ENCODE peak calls at places on chromosome 11, in nine cellular contexts. One of them, this sample, is unnamed.

GRCh38 chr11:69518081-69518950 is 36.9 kb downstream of the LINC01488 start:
- DNase-seq in activated naive CD4-positive, alpha-beta T cell treated with anti-CD3 and anti-CD28 coated beads, Interleukin-2, amount 50 U/mL, for 16 hours: no peak
- DNase-seq in kidney tubule cell: no peak
- DNase-seq in non-pigmented ciliary epithelial cell: peak; percentile 71
- DNase-seq in GF-D8: no peak
- DNase-seq in ELF-1: no peak
- DNase-seq in SK-N-DZ: no peak
- DNase-seq in substantia nigra: no peak
- DNase-seq in HEK293T: no peak
- DNase-seq in this sample: no peak

GRCh38 chr11:61336171-61336935 is 3.3 kb downstream of the TKFC start:
- DNase-seq in non-pigmented ciliary epithelial cell: no peak
- DNase-seq in substantia nigra: peak; percentile 29
- DNase-seq in HEK293T: peak; percentile 87
- DNase-seq in activated naive CD4-positive, alpha-beta T cell treated with anti-CD3 and anti-CD28 coated beads, Interleukin-2, amount 50 U/mL, for 16 hours: peak; percentile 83
- DNase-seq in SK-N-DZ: peak; percentile 85
- DNase-seq in ELF-1: peak; percentile 96
- DNase-seq in kidney tubule cell: peak; percentile 84
- DNase-seq in GF-D8: peak; percentile 26
- DNase-seq in this sample: peak; percentile 52

GRCh38 chr11:2807801-2808241 is 77.8 kb downstream of the CDKN1C start:
- DNase-seq in substantia nigra: no peak
- DNase-seq in ELF-1: no peak
- DNase-seq in SK-N-DZ: no peak
- DNase-seq in activated naive CD4-positive, alpha-beta T cell treated with anti-CD3 and anti-CD28 coated beads, Interleukin-2, amount 50 U/mL, for 16 hours: peak; percentile 5
- DNase-seq in GF-D8: no peak
- DNase-seq in kidney tubule cell: no peak
- DNase-seq in non-pigmented ciliary epithelial cell: no peak
- DNase-seq in HEK293T: no peak
- DNase-seq in this sample: no peak

GRCh38 chr11:121464352-121464946 is 11.7 kb upstream of the SORL1-AS1 start:
- DNase-seq in SK-N-DZ: peak; percentile 45
- DNase-seq in HEK293T: no peak
- DNase-seq in non-pigmented ciliary epithelial cell: peak; percentile 79
- DNase-seq in ELF-1: peak; percentile 88
- DNase-seq in activated naive CD4-positive, alpha-beta T cell treated with anti-CD3 and anti-CD28 coated beads, Interleukin-2, amount 50 U/mL, for 16 hours: peak; percentile 82
- DNase-seq in GF-D8: no peak
- DNase-seq in kidney tubule cell: peak; percentile 87
- DNase-seq in substantia nigra: peak; percentile 32
- DNase-seq in this sample: peak; percentile 87

GRCh38 chr11:35112056-35112845 is 26.7 kb upstream of the CD44 start:
- DNase-seq in non-pigmented ciliary epithelial cell: no peak
- DNase-seq in ELF-1: no peak
- DNase-seq in substantia nigra: no peak
- DNase-seq in GF-D8: no peak
- DNase-seq in SK-N-DZ: no peak
- DNase-seq in HEK293T: no peak
- DNase-seq in kidney tubule cell: no peak
- DNase-seq in activated naive CD4-positive, alpha-beta T cell treated with anti-CD3 and anti-CD28 coated beads, Interleukin-2, amount 50 U/mL, for 16 hours: no peak
- DNase-seq in this sample: no peak

GRCh38 chr11:1091332-1092083 is 16.8 kb downstream of the MUC2 start:
- DNase-seq in substantia nigra: no peak
- DNase-seq in HEK293T: no peak
- DNase-seq in GF-D8: no peak
- DNase-seq in activated naive CD4-positive, alpha-beta T cell treated with anti-CD3 and anti-CD28 coated beads, Interleukin-2, amount 50 U/mL, for 16 hours: no peak
- DNase-seq in SK-N-DZ: no peak
- DNase-seq in kidney tubule cell: no peak
- DNase-seq in ELF-1: no peak
- DNase-seq in non-pigmented ciliary epithelial cell: no peak
- DNase-seq in this sample: no peak

GRCh38 chr11:118434553-118435232 is 1.6 kb upstream of the KMT2A start:
- DNase-seq in kidney tubule cell: peak; percentile 26
- DNase-seq in activated naive CD4-positive, alpha-beta T cell treated with anti-CD3 and anti-CD28 coated beads, Interleukin-2, amount 50 U/mL, for 16 hours: peak; percentile 44
- DNase-seq in SK-N-DZ: peak; percentile 58
- DNase-seq in substantia nigra: no peak
- DNase-seq in HEK293T: peak; percentile 26
- DNase-seq in non-pigmented ciliary epithelial cell: no peak
- DNase-seq in GF-D8: peak; percentile 87
- DNase-seq in ELF-1: peak; percentile 85
- DNase-seq in this sample: peak; percentile 13

GRCh38 chr11:6354651-6355485 is 34.6 kb upstream of the CAVIN3 start:
- DNase-seq in non-pigmented ciliary epithelial cell: no peak
- DNase-seq in GF-D8: no peak
- DNase-seq in activated naive CD4-positive, alpha-beta T cell treated with anti-CD3 and anti-CD28 coated beads, Interleukin-2, amount 50 U/mL, for 16 hours: no peak
- DNase-seq in ELF-1: no peak
- DNase-seq in kidney tubule cell: peak; percentile 27
- DNase-seq in HEK293T: no peak
- DNase-seq in substantia nigra: no peak
- DNase-seq in SK-N-DZ: no peak
- DNase-seq in this sample: no peak

GRCh38 chr11:110362916-110363574 is 66.6 kb upstream of the RDX start:
- DNase-seq in ELF-1: peak; percentile 94
- DNase-seq in non-pigmented ciliary epithelial cell: no peak
- DNase-seq in HEK293T: peak; percentile 24
- DNase-seq in substantia nigra: no peak
- DNase-seq in activated naive CD4-positive, alpha-beta T cell treated with anti-CD3 and anti-CD28 coated beads, Interleukin-2, amount 50 U/mL, for 16 hours: no peak
- DNase-seq in GF-D8: no peak
- DNase-seq in SK-N-DZ: no peak
- DNase-seq in kidney tubule cell: peak; percentile 53
- DNase-seq in this sample: no peak

GRCh38 chr11:99160447-99160846 is 139.7 kb downstream of the CNTN5 start:
- DNase-seq in activated naive CD4-positive, alpha-beta T cell treated with anti-CD3 and anti-CD28 coated beads, Interleukin-2, amount 50 U/mL, for 16 hours: no peak
- DNase-seq in GF-D8: no peak
- DNase-seq in ELF-1: no peak
- DNase-seq in kidney tubule cell: no peak
- DNase-seq in non-pigmented ciliary epithelial cell: no peak
- DNase-seq in SK-N-DZ: no peak
- DNase-seq in substantia nigra: no peak
- DNase-seq in HEK293T: no peak
- DNase-seq in this sample: no peak

GRCh38 chr11:65298655-65299179 is 15.9 kb upstream of the CDC42EP2 start:
- DNase-seq in non-pigmented ciliary epithelial cell: no peak
- DNase-seq in kidney tubule cell: no peak
- DNase-seq in HEK293T: no peak
- DNase-seq in SK-N-DZ: no peak
- DNase-seq in GF-D8: no peak
- DNase-seq in activated naive CD4-positive, alpha-beta T cell treated with anti-CD3 and anti-CD28 coated beads, Interleukin-2, amount 50 U/mL, for 16 hours: no peak
- DNase-seq in substantia nigra: no peak
- DNase-seq in ELF-1: no peak
- DNase-seq in this sample: no peak

GRCh38 chr11:35163707-35164496 is 24.9 kb downstream of the CD44 start:
- DNase-seq in HEK293T: no peak
- DNase-seq in non-pigmented ciliary epithelial cell: no peak
- DNase-seq in SK-N-DZ: no peak
- DNase-seq in activated naive CD4-positive, alpha-beta T cell treated with anti-CD3 and anti-CD28 coated beads, Interleukin-2, amount 50 U/mL, for 16 hours: peak; percentile 28
- DNase-seq in ELF-1: peak; percentile 41
- DNase-seq in substantia nigra: no peak
- DNase-seq in kidney tubule cell: peak; percentile 52
- DNase-seq in GF-D8: no peak
- DNase-seq in this sample: no peak

GRCh38 chr11:18352581-18352980 is 30.2 kb downstream of the GTF2H1 start:
- DNase-seq in HEK293T: no peak
- DNase-seq in SK-N-DZ: no peak
- DNase-seq in activated naive CD4-positive, alpha-beta T cell treated with anti-CD3 and anti-CD28 coated beads, Interleukin-2, amount 50 U/mL, for 16 hours: no peak
- DNase-seq in substantia nigra: no peak
- DNase-seq in kidney tubule cell: peak; percentile 32
- DNase-seq in non-pigmented ciliary epithelial cell: no peak
- DNase-seq in ELF-1: no peak
- DNase-seq in GF-D8: no peak
- DNase-seq in this sample: no peak

GRCh38 chr11:59899532-59899931 is 20.9 kb downstream of the OOSP3 start:
- DNase-seq in SK-N-DZ: no peak
- DNase-seq in ELF-1: peak; percentile 17
- DNase-seq in kidney tubule cell: peak; percentile 26
- DNase-seq in activated naive CD4-positive, alpha-beta T cell treated with anti-CD3 and anti-CD28 coated beads, Interleukin-2, amount 50 U/mL, for 16 hours: no peak
- DNase-seq in substantia nigra: no peak
- DNase-seq in HEK293T: no peak
- DNase-seq in GF-D8: no peak
- DNase-seq in non-pigmented ciliary epithelial cell: no peak
- DNase-seq in this sample: peak; percentile 76

GRCh38 chr11:63985812-63986155 is 454 bp upstream of the OTUB1 start:
- DNase-seq in GF-D8: no peak
- DNase-seq in activated naive CD4-positive, alpha-beta T cell treated with anti-CD3 and anti-CD28 coated beads, Interleukin-2, amount 50 U/mL, for 16 hours: peak; percentile 70
- DNase-seq in substantia nigra: no peak
- DNase-seq in HEK293T: no peak
- DNase-seq in kidney tubule cell: no peak
- DNase-seq in ELF-1: no peak
- DNase-seq in non-pigmented ciliary epithelial cell: no peak
- DNase-seq in SK-N-DZ: no peak
- DNase-seq in this sample: peak; percentile 45

GRCh38 chr11:121446752-121447156 is 5.4 kb upstream of the SORL1 start:
- DNase-seq in ELF-1: peak; percentile 70
- DNase-seq in kidney tubule cell: no peak
- DNase-seq in activated naive CD4-positive, alpha-beta T cell treated with anti-CD3 and anti-CD28 coated beads, Interleukin-2, amount 50 U/mL, for 16 hours: no peak
- DNase-seq in HEK293T: no peak
- DNase-seq in GF-D8: no peak
- DNase-seq in non-pigmented ciliary epithelial cell: no peak
- DNase-seq in SK-N-DZ: peak; percentile 75
- DNase-seq in substantia nigra: no peak
- DNase-seq in this sample: no peak

GRCh38 chr11:76794371-76795284 is 11.5 kb downstream of the TSKU start:
- DNase-seq in kidney tubule cell: no peak
- DNase-seq in activated naive CD4-positive, alpha-beta T cell treated with anti-CD3 and anti-CD28 coated beads, Interleukin-2, amount 50 U/mL, for 16 hours: no peak
- DNase-seq in substantia nigra: no peak
- DNase-seq in HEK293T: no peak
- DNase-seq in non-pigmented ciliary epithelial cell: no peak
- DNase-seq in SK-N-DZ: no peak
- DNase-seq in GF-D8: no peak
- DNase-seq in ELF-1: no peak
- DNase-seq in this sample: no peak

GRCh38 chr11:1639102-1639620 is 9.6 kb downstream of the KRTAP5-5 start:
- DNase-seq in HEK293T: no peak
- DNase-seq in substantia nigra: no peak
- DNase-seq in ELF-1: no peak
- DNase-seq in GF-D8: no peak
- DNase-seq in kidney tubule cell: no peak
- DNase-seq in non-pigmented ciliary epithelial cell: no peak
- DNase-seq in activated naive CD4-positive, alpha-beta T cell treated with anti-CD3 and anti-CD28 coated beads, Interleukin-2, amount 50 U/mL, for 16 hours: no peak
- DNase-seq in SK-N-DZ: peak; percentile 82
- DNase-seq in this sample: no peak

GRCh38 chr11:17532814-17533213 is 11.4 kb downstream of the USH1C start:
- DNase-seq in activated naive CD4-positive, alpha-beta T cell treated with anti-CD3 and anti-CD28 coated beads, Interleukin-2, amount 50 U/mL, for 16 hours: no peak
- DNase-seq in non-pigmented ciliary epithelial cell: no peak
- DNase-seq in substantia nigra: no peak
- DNase-seq in kidney tubule cell: no peak
- DNase-seq in GF-D8: no peak
- DNase-seq in HEK293T: no peak
- DNase-seq in ELF-1: no peak
- DNase-seq in SK-N-DZ: no peak
- DNase-seq in this sample: no peak

GRCh38 chr11:1073261-1073724 is 1.4 kb upstream of the MUC2 start:
- DNase-seq in substantia nigra: no peak
- DNase-seq in ELF-1: no peak
- DNase-seq in HEK293T: no peak
- DNase-seq in GF-D8: peak; percentile 20
- DNase-seq in non-pigmented ciliary epithelial cell: no peak
- DNase-seq in kidney tubule cell: peak; percentile 78
- DNase-seq in SK-N-DZ: no peak
- DNase-seq in activated naive CD4-positive, alpha-beta T cell treated with anti-CD3 and anti-CD28 coated beads, Interleukin-2, amount 50 U/mL, for 16 hours: no peak
- DNase-seq in this sample: peak; percentile 47

GRCh38 chr11:36945384-36945783 is 347.3 kb upstream of the RAG2 start:
- DNase-seq in GF-D8: no peak
- DNase-seq in kidney tubule cell: peak; percentile 22
- DNase-seq in HEK293T: no peak
- DNase-seq in non-pigmented ciliary epithelial cell: no peak
- DNase-seq in ELF-1: no peak
- DNase-seq in SK-N-DZ: peak; percentile 26
- DNase-seq in substantia nigra: no peak
- DNase-seq in activated naive CD4-positive, alpha-beta T cell treated with anti-CD3 and anti-CD28 coated beads, Interleukin-2, amount 50 U/mL, for 16 hours: no peak
- DNase-seq in this sample: peak; percentile 5

GRCh38 chr11:73140213-73141030 is 1.7 kb downstream of the FCHSD2 start:
- DNase-seq in GF-D8: no peak
- DNase-seq in non-pigmented ciliary epithelial cell: no peak
- DNase-seq in ELF-1: peak; percentile 59
- DNase-seq in substantia nigra: no peak
- DNase-seq in kidney tubule cell: peak; percentile 42
- DNase-seq in SK-N-DZ: peak; percentile 24
- DNase-seq in activated naive CD4-positive, alpha-beta T cell treated with anti-CD3 and anti-CD28 coated beads, Interleukin-2, amount 50 U/mL, for 16 hours: no peak
- DNase-seq in HEK293T: peak; percentile 40
- DNase-seq in this sample: no peak

GRCh38 chr11:134794192-134794591 is 382.1 kb upstream of the B3GAT1 start:
- DNase-seq in GF-D8: no peak
- DNase-seq in activated naive CD4-positive, alpha-beta T cell treated with anti-CD3 and anti-CD28 coated beads, Interleukin-2, amount 50 U/mL, for 16 hours: no peak
- DNase-seq in HEK293T: no peak
- DNase-seq in kidney tubule cell: no peak
- DNase-seq in non-pigmented ciliary epithelial cell: no peak
- DNase-seq in ELF-1: no peak
- DNase-seq in SK-N-DZ: no peak
- DNase-seq in substantia nigra: no peak
- DNase-seq in this sample: no peak

GRCh38 chr11:80024119-80024518 is 583.3 kb upstream of the TENM4 start:
- DNase-seq in ELF-1: no peak
- DNase-seq in kidney tubule cell: peak; percentile 45
- DNase-seq in activated naive CD4-positive, alpha-beta T cell treated with anti-CD3 and anti-CD28 coated beads, Interleukin-2, amount 50 U/mL, for 16 hours: no peak
- DNase-seq in non-pigmented ciliary epithelial cell: no peak
- DNase-seq in HEK293T: no peak
- DNase-seq in substantia nigra: no peak
- DNase-seq in GF-D8: no peak
- DNase-seq in SK-N-DZ: no peak
- DNase-seq in this sample: no peak

GRCh38 chr11:41003339-41003992 is 456.0 kb downstream of the LRRC4C start:
- DNase-seq in activated naive CD4-positive, alpha-beta T cell treated with anti-CD3 and anti-CD28 coated beads, Interleukin-2, amount 50 U/mL, for 16 hours: no peak
- DNase-seq in non-pigmented ciliary epithelial cell: no peak
- DNase-seq in SK-N-DZ: no peak
- DNase-seq in substantia nigra: no peak
- DNase-seq in ELF-1: no peak
- DNase-seq in kidney tubule cell: peak; percentile 64
- DNase-seq in HEK293T: no peak
- DNase-seq in GF-D8: no peak
- DNase-seq in this sample: no peak

GRCh38 chr11:61683961-61684869 is 4.0 kb downstream of the DAGLA start:
- DNase-seq in ELF-1: no peak
- DNase-seq in non-pigmented ciliary epithelial cell: no peak
- DNase-seq in substantia nigra: no peak
- DNase-seq in SK-N-DZ: no peak
- DNase-seq in kidney tubule cell: no peak
- DNase-seq in HEK293T: no peak
- DNase-seq in activated naive CD4-positive, alpha-beta T cell treated with anti-CD3 and anti-CD28 coated beads, Interleukin-2, amount 50 U/mL, for 16 hours: no peak
- DNase-seq in GF-D8: no peak
- DNase-seq in this sample: peak; percentile 67

GRCh38 chr11:86491048-86491447 is 116.4 kb downstream of the CCDC81 start:
- DNase-seq in kidney tubule cell: no peak
- DNase-seq in ELF-1: no peak
- DNase-seq in HEK293T: no peak
- DNase-seq in substantia nigra: no peak
- DNase-seq in non-pigmented ciliary epithelial cell: no peak
- DNase-seq in activated naive CD4-positive, alpha-beta T cell treated with anti-CD3 and anti-CD28 coated beads, Interleukin-2, amount 50 U/mL, for 16 hours: no peak
- DNase-seq in GF-D8: no peak
- DNase-seq in SK-N-DZ: no peak
- DNase-seq in this sample: peak; percentile 15

GRCh38 chr11:43969543-43969942 is 27.1 kb downstream of the C11orf96 start:
- DNase-seq in HEK293T: no peak
- DNase-seq in SK-N-DZ: no peak
- DNase-seq in kidney tubule cell: no peak
- DNase-seq in GF-D8: no peak
- DNase-seq in ELF-1: no peak
- DNase-seq in activated naive CD4-positive, alpha-beta T cell treated with anti-CD3 and anti-CD28 coated beads, Interleukin-2, amount 50 U/mL, for 16 hours: no peak
- DNase-seq in non-pigmented ciliary epithelial cell: no peak
- DNase-seq in substantia nigra: no peak
- DNase-seq in this sample: no peak

GRCh38 chr11:3949132-3949531 is 93.7 kb downstream of the STIM1 start:
- DNase-seq in SK-N-DZ: no peak
- DNase-seq in substantia nigra: no peak
- DNase-seq in HEK293T: no peak
- DNase-seq in non-pigmented ciliary epithelial cell: no peak
- DNase-seq in activated naive CD4-positive, alpha-beta T cell treated with anti-CD3 and anti-CD28 coated beads, Interleukin-2, amount 50 U/mL, for 16 hours: no peak
- DNase-seq in ELF-1: no peak
- DNase-seq in kidney tubule cell: no peak
- DNase-seq in GF-D8: no peak
- DNase-seq in this sample: peak; percentile 88

GRCh38 chr11:73106347-73106746 is 35.8 kb downstream of the FCHSD2 start:
- DNase-seq in non-pigmented ciliary epithelial cell: no peak
- DNase-seq in ELF-1: no peak
- DNase-seq in GF-D8: no peak
- DNase-seq in substantia nigra: no peak
- DNase-seq in HEK293T: no peak
- DNase-seq in SK-N-DZ: no peak
- DNase-seq in kidney tubule cell: no peak
- DNase-seq in activated naive CD4-positive, alpha-beta T cell treated with anti-CD3 and anti-CD28 coated beads, Interleukin-2, amount 50 U/mL, for 16 hours: no peak
- DNase-seq in this sample: no peak

GRCh38 chr11:21988477-21988876 is 204.4 kb upstream of the ANO5 start:
- DNase-seq in GF-D8: no peak
- DNase-seq in HEK293T: no peak
- DNase-seq in non-pigmented ciliary epithelial cell: no peak
- DNase-seq in SK-N-DZ: peak; percentile 67
- DNase-seq in ELF-1: no peak
- DNase-seq in activated naive CD4-positive, alpha-beta T cell treated with anti-CD3 and anti-CD28 coated beads, Interleukin-2, amount 50 U/mL, for 16 hours: no peak
- DNase-seq in substantia nigra: no peak
- DNase-seq in kidney tubule cell: no peak
- DNase-seq in this sample: peak; percentile 24